ENCODE peak calls at places on chromosome 13, in eight cellular contexts. G, N, E, W, C, F, H and V are unnamed samples.

GRCh38 chr13:98839826-98840769 is 87.6 kb upstream of the SLC15A1 start:
- DNase-seq in G (peak; percentile 63), N (no peak), E (no peak), W (peak; percentile 75), C (peak; percentile 44), F (peak; percentile 44), H (peak; percentile 11), V (peak; percentile 15)

GRCh38 chr13:24313449-24313848 is 4.1 kb downstream of the C1QTNF9 start:
- DNase-seq in G (peak; percentile 38), N (no peak), E (no peak), W (no peak), C (no peak), F (no peak), H (no peak), V (no peak)

GRCh38 chr13:51797664-51798488 is 6.1 kb downstream of the DHRS12 start:
- DNase-seq in G (peak; percentile 60), N (no peak), E (peak; percentile 48), W (peak; percentile 51), C (peak; percentile 35), F (peak; percentile 63), H (peak; percentile 18), V (no peak)

GRCh38 chr13:50529154-50529882 is 314.2 kb downstream of the DLEU7 start:
- DNase-seq in G (peak; percentile 28), N (no peak), E (peak; percentile 46), W (peak; percentile 69), C (no peak), F (peak; percentile 75), H (no peak), V (no peak)

GRCh38 chr13:44669534-44669933 is 93.4 kb upstream of the TSC22D1 start:
- DNase-seq in G (no peak), N (no peak), E (no peak), W (no peak), C (no peak), F (no peak), H (no peak), V (no peak)

GRCh38 chr13:48876289-48876688 is 99.4 kb upstream of the FNDC3A start:
- DNase-seq in G (no peak), N (no peak), E (no peak), W (no peak), C (no peak), F (no peak), H (no peak), V (no peak)

GRCh38 chr13:46307554-46307953 is 79.5 kb downstream of the RUBCNL start:
- DNase-seq in G (no peak), N (no peak), E (no peak), W (no peak), C (no peak), F (no peak), H (no peak), V (no peak)

GRCh38 chr13:93230466-93230865 is 3.9 kb downstream of the GPC6 start:
- DNase-seq in G (peak; percentile 73), N (no peak), E (no peak), W (no peak), C (no peak), F (no peak), H (no peak), V (no peak)

GRCh38 chr13:99558570-99559180 is 57.4 kb downstream of the TM9SF2 start:
- DNase-seq in G (peak; percentile 20), N (no peak), E (no peak), W (no peak), C (no peak), F (no peak), H (no peak), V (no peak)

GRCh38 chr13:62049992-62050391 is 634.3 kb upstream of the PCDH20 start:
- DNase-seq in G (no peak), N (no peak), E (no peak), W (no peak), C (no peak), F (no peak), H (no peak), V (no peak)

GRCh38 chr13:112244495-112245177 is 131.5 kb upstream of the SPACA7 start:
- DNase-seq in G (no peak), N (no peak), E (no peak), W (no peak), C (no peak), F (no peak), H (no peak), V (no peak)

GRCh38 chr13:75650991-75651390 is 14.9 kb downstream of the LMO7 start:
- DNase-seq in G (peak; percentile 53), N (no peak), E (no peak), W (no peak), C (no peak), F (no peak), H (no peak), V (no peak)

GRCh38 chr13:24671367-24672117 is 8.7 kb upstream of the ATP12A start:
- DNase-seq in G (peak; percentile 91), N (no peak), E (peak; percentile 76), W (peak; percentile 59), C (no peak), F (no peak), H (no peak), V (peak; percentile 5)

GRCh38 chr13:42119875-42120274 is 71.4 kb downstream of the DGKH start:
- DNase-seq in G (no peak), N (no peak), E (no peak), W (no peak), C (no peak), F (no peak), H (no peak), V (no peak)

GRCh38 chr13:64529874-64530485 is 2700.2 kb downstream of the PCDH9 start:
- DNase-seq in G (peak; percentile 24), N (no peak), E (no peak), W (peak; percentile 74), C (no peak), F (no peak), H (no peak), V (no peak)

GRCh38 chr13:55483626-55484158 is 1657.0 kb upstream of the PRR20A start:
- DNase-seq in G (no peak), N (no peak), E (no peak), W (no peak), C (no peak), F (peak; percentile 5), H (no peak), V (no peak)

GRCh38 chr13:29664591-29664990 is 69.1 kb upstream of the SLC7A1 start:
- DNase-seq in G (no peak), N (no peak), E (no peak), W (no peak), C (no peak), F (no peak), H (no peak), V (no peak)

GRCh38 chr13:109751477-109751876 is 34.9 kb downstream of the IRS2 start:
- DNase-seq in G (no peak), N (no peak), E (no peak), W (no peak), C (no peak), F (no peak), H (no peak), V (no peak)

GRCh38 chr13:47555235-47555634 is 445.8 kb downstream of the SUCLA2 start:
- DNase-seq in G (no peak), N (no peak), E (peak; percentile 14), W (no peak), C (no peak), F (no peak), H (no peak), V (no peak)